ENCODE peak calls at places on chromosomes 6 and 20, in nine cellular contexts. One of them, this sample, is unnamed.

GRCh38 chr6:1993049-1993448 is 252.4 kb downstream of the GMDS start:
- DNase-seq in GM23338: no peak
- DNase-seq in CD8-positive, alpha-beta T cell: no peak
- DNase-seq in Peyer's patch: no peak
- DNase-seq in suprapubic skin: no peak
- DNase-seq in stomach: no peak
- DNase-seq in colonic mucosa: no peak
- DNase-seq in ovary: no peak
- DNase-seq in H1: no peak
- DNase-seq in this sample: no peak

GRCh38 chr20:25504366-25505135 is 80.8 kb downstream of the NINL start:
- DNase-seq in GM23338: no peak
- DNase-seq in CD8-positive, alpha-beta T cell: no peak
- DNase-seq in Peyer's patch: no peak
- DNase-seq in suprapubic skin: peak; percentile 62
- DNase-seq in stomach: no peak
- DNase-seq in colonic mucosa: no peak
- DNase-seq in ovary: no peak
- DNase-seq in H1: no peak
- DNase-seq in this sample: no peak

GRCh38 chr20:47348539-47349142 is 7.9 kb downstream of the ZMYND8 start:
- DNase-seq in GM23338: no peak
- DNase-seq in CD8-positive, alpha-beta T cell: no peak
- DNase-seq in Peyer's patch: no peak
- DNase-seq in suprapubic skin: no peak
- DNase-seq in stomach: no peak
- DNase-seq in colonic mucosa: no peak
- DNase-seq in ovary: no peak
- DNase-seq in H1: no peak
- DNase-seq in this sample: no peak

GRCh38 chr6:129209355-129209754 is 326.4 kb downstream of the LAMA2 start:
- DNase-seq in GM23338: no peak
- DNase-seq in CD8-positive, alpha-beta T cell: no peak
- DNase-seq in Peyer's patch: no peak
- DNase-seq in suprapubic skin: no peak
- DNase-seq in stomach: no peak
- DNase-seq in colonic mucosa: no peak
- DNase-seq in ovary: no peak
- DNase-seq in H1: no peak
- DNase-seq in this sample: no peak

GRCh38 chr20:2596673-2597279 is 55.7 kb upstream of the NOP56 start:
- DNase-seq in GM23338: peak; percentile 7
- DNase-seq in CD8-positive, alpha-beta T cell: no peak
- DNase-seq in Peyer's patch: no peak
- DNase-seq in suprapubic skin: no peak
- DNase-seq in stomach: no peak
- DNase-seq in colonic mucosa: no peak
- DNase-seq in ovary: no peak
- DNase-seq in H1: no peak
- DNase-seq in this sample: no peak

GRCh38 chr20:33540427-33540826 is 50.5 kb downstream of the CBFA2T2 start:
- DNase-seq in GM23338: no peak
- DNase-seq in CD8-positive, alpha-beta T cell: no peak
- DNase-seq in Peyer's patch: no peak
- DNase-seq in suprapubic skin: no peak
- DNase-seq in stomach: no peak
- DNase-seq in colonic mucosa: no peak
- DNase-seq in ovary: no peak
- DNase-seq in H1: no peak
- DNase-seq in this sample: no peak

GRCh38 chr6:88629838-88630462 is 333.5 kb downstream of the RNGTT start:
- DNase-seq in GM23338: peak; percentile 81
- DNase-seq in CD8-positive, alpha-beta T cell: no peak
- DNase-seq in Peyer's patch: peak; percentile 32
- DNase-seq in suprapubic skin: no peak
- DNase-seq in stomach: no peak
- DNase-seq in colonic mucosa: no peak
- DNase-seq in ovary: no peak
- DNase-seq in H1: peak; percentile 19
- DNase-seq in this sample: no peak

GRCh38 chr6:3421763-3422456 is 34.9 kb downstream of the SLC22A23 start:
- DNase-seq in GM23338: no peak
- DNase-seq in CD8-positive, alpha-beta T cell: no peak
- DNase-seq in Peyer's patch: no peak
- DNase-seq in suprapubic skin: peak; percentile 20
- DNase-seq in stomach: no peak
- DNase-seq in colonic mucosa: no peak
- DNase-seq in ovary: no peak
- DNase-seq in H1: no peak
- DNase-seq in this sample: no peak

GRCh38 chr20:37415118-37416085 is 69.5 kb downstream of the SRC start:
- DNase-seq in GM23338: no peak
- DNase-seq in CD8-positive, alpha-beta T cell: no peak
- DNase-seq in Peyer's patch: no peak
- DNase-seq in suprapubic skin: no peak
- DNase-seq in stomach: no peak
- DNase-seq in colonic mucosa: no peak
- DNase-seq in ovary: no peak
- DNase-seq in H1: no peak
- DNase-seq in this sample: no peak

GRCh38 chr6:11711644-11711993 is 67.0 kb downstream of the ADTRP start:
- DNase-seq in GM23338: no peak
- DNase-seq in CD8-positive, alpha-beta T cell: peak; percentile 49
- DNase-seq in Peyer's patch: no peak
- DNase-seq in suprapubic skin: no peak
- DNase-seq in stomach: no peak
- DNase-seq in colonic mucosa: no peak
- DNase-seq in ovary: no peak
- DNase-seq in H1: no peak
- DNase-seq in this sample: no peak

GRCh38 chr6:42293579-42293978 is 75.9 kb upstream of the MRPS10 start:
- DNase-seq in GM23338: no peak
- DNase-seq in CD8-positive, alpha-beta T cell: no peak
- DNase-seq in Peyer's patch: no peak
- DNase-seq in suprapubic skin: no peak
- DNase-seq in stomach: no peak
- DNase-seq in colonic mucosa: no peak
- DNase-seq in ovary: no peak
- DNase-seq in H1: no peak
- DNase-seq in this sample: no peak

GRCh38 chr6:154488802-154489437 is 21.6 kb downstream of the CNKSR3 start:
- DNase-seq in GM23338: no peak
- DNase-seq in CD8-positive, alpha-beta T cell: no peak
- DNase-seq in Peyer's patch: no peak
- DNase-seq in suprapubic skin: no peak
- DNase-seq in stomach: no peak
- DNase-seq in colonic mucosa: no peak
- DNase-seq in ovary: no peak
- DNase-seq in H1: no peak
- DNase-seq in this sample: no peak

GRCh38 chr20:1935696-1936366 is 40.6 kb downstream of the SIRPA start:
- DNase-seq in GM23338: no peak
- DNase-seq in CD8-positive, alpha-beta T cell: no peak
- DNase-seq in Peyer's patch: no peak
- DNase-seq in suprapubic skin: no peak
- DNase-seq in stomach: no peak
- DNase-seq in colonic mucosa: peak; percentile 50
- DNase-seq in ovary: peak; percentile 43
- DNase-seq in H1: no peak
- DNase-seq in this sample: no peak

GRCh38 chr6:85436408-85436807 is 13.5 kb upstream of the NT5E start:
- DNase-seq in GM23338: no peak
- DNase-seq in CD8-positive, alpha-beta T cell: no peak
- DNase-seq in Peyer's patch: no peak
- DNase-seq in suprapubic skin: no peak
- DNase-seq in stomach: no peak
- DNase-seq in colonic mucosa: no peak
- DNase-seq in ovary: no peak
- DNase-seq in H1: no peak
- DNase-seq in this sample: no peak

GRCh38 chr6:112909781-112910180 is 562.7 kb downstream of the RFPL4B start:
- DNase-seq in GM23338: no peak
- DNase-seq in CD8-positive, alpha-beta T cell: no peak
- DNase-seq in Peyer's patch: no peak
- DNase-seq in suprapubic skin: no peak
- DNase-seq in stomach: no peak
- DNase-seq in colonic mucosa: no peak
- DNase-seq in ovary: no peak
- DNase-seq in H1: no peak
- DNase-seq in this sample: no peak

GRCh38 chr20:50152394-50153152 is 950 bp downstream of the PEDS1 start:
- DNase-seq in GM23338: peak; percentile 67
- DNase-seq in CD8-positive, alpha-beta T cell: no peak
- DNase-seq in Peyer's patch: no peak
- DNase-seq in suprapubic skin: no peak
- DNase-seq in stomach: no peak
- DNase-seq in colonic mucosa: peak; percentile 59
- DNase-seq in ovary: no peak
- DNase-seq in H1: no peak
- DNase-seq in this sample: no peak

GRCh38 chr6:169162249-169162967 is 91.2 kb downstream of the THBS2 start:
- DNase-seq in GM23338: no peak
- DNase-seq in CD8-positive, alpha-beta T cell: no peak
- DNase-seq in Peyer's patch: no peak
- DNase-seq in suprapubic skin: no peak
- DNase-seq in stomach: peak; percentile 22
- DNase-seq in colonic mucosa: no peak
- DNase-seq in ovary: no peak
- DNase-seq in H1: no peak
- DNase-seq in this sample: no peak

GRCh38 chr20:51687630-51688029 is 80.6 kb downstream of the ATP9A start:
- DNase-seq in GM23338: no peak
- DNase-seq in CD8-positive, alpha-beta T cell: no peak
- DNase-seq in Peyer's patch: no peak
- DNase-seq in suprapubic skin: no peak
- DNase-seq in stomach: no peak
- DNase-seq in colonic mucosa: no peak
- DNase-seq in ovary: no peak
- DNase-seq in H1: no peak
- DNase-seq in this sample: no peak
- H3K27ac ChIP-seq in GM23338: no peak overlapping the region
- H3K27ac ChIP-seq in CD8-positive, alpha-beta T cell: no peak overlapping the region
- H3K27ac ChIP-seq in Peyer's patch: no peak overlapping the region
- H3K27ac ChIP-seq in suprapubic skin: no peak overlapping the region
- H3K27ac ChIP-seq in stomach: no peak overlapping the region
- H3K27ac ChIP-seq in colonic mucosa: no peak overlapping the region
- H3K27ac ChIP-seq in ovary: no peak overlapping the region
- H3K27ac ChIP-seq in H1: no peak overlapping the region
- H3K27ac ChIP-seq in this sample: no peak overlapping the region

DNA sequence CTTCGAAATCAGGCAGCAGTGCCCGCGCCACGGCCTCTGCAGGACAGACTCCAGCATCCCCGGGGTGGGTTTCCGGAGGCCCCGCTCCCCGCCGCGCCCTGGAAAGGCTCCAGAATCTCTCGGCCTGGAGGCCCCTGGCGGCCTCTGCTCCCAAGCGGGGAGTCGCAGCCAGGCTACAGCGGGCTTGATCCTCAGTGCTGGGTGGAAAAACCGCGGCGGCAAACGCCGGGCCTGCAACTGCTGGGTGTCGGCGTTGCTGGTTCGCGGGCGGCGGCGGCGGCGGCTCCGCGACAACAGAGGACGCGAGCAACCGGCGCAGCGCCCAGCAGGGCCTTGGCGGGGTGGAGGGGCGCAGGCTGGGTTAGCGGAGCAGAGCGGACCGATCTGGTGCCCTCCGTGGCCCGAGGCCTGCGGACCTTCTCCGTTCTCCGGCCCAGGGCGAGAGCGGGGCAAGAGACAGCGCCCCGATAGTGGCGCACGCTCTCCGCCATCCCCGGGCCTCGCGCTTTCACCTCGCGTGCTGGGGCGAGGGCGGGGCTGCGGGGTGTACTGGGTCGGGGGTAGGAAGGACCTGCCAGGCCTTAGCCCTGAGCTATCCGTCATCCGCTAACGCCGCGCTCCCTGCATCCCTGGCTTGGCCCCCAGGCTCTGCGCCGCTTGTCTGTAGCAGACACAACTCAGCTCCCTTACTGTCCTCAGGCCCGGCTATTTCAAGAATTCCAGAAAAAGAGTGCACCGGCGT is 3.4 kb upstream of the ZNF292 start:
- DNase-seq in GM23338: peak; percentile 81
- DNase-seq in CD8-positive, alpha-beta T cell: peak; percentile 71
- DNase-seq in Peyer's patch: peak; percentile 82
- DNase-seq in suprapubic skin: peak; percentile 84
- DNase-seq in stomach: peak; percentile 69
- DNase-seq in colonic mucosa: peak; percentile 66
- DNase-seq in ovary: peak; percentile 82
- DNase-seq in H1: no peak
- DNase-seq in this sample: peak; percentile 43
- H3K4me3 ChIP-seq in GM23338: peak overlapping the region; percentile 69
- H3K4me3 ChIP-seq in CD8-positive, alpha-beta T cell: peak overlapping the region; percentile 62
- H3K4me3 ChIP-seq in Peyer's patch: peak overlapping the region; percentile 76
- H3K4me3 ChIP-seq in suprapubic skin: peak overlapping the region; percentile 70
- H3K4me3 ChIP-seq in stomach: peak overlapping the region; percentile 60
- H3K4me3 ChIP-seq in colonic mucosa: peak overlapping the region; percentile 51
- H3K4me3 ChIP-seq in ovary: peak overlapping the region; percentile 73
- H3K4me3 ChIP-seq in H1: peak overlapping the region; percentile 36
- H3K4me3 ChIP-seq in this sample: peak overlapping the region; percentile 49

DNA sequence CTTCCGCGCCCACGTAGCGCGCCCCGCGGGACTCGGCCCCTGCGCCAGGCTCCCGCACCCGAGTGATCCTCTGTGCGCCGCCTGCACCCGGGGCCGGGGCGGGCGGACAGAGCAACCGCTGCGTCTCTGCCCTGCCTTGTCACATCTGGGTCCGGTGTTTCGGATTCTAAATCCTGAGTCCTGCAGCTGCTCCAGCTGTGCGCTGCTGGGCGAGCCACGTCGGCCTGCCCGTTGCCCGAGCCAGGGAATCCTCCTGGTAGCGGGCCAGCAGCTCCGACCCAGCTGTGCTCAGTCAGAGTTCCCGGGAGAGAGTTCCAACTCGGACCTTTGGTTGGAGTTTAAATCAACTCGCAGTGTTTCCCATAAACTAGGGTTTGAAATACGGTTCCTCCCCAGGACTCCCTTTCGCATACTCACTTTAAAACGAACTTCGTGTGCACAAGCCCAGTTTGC is 268 bp upstream of the PDE10A start:
- DNase-seq in GM23338: peak; percentile 70
- DNase-seq in CD8-positive, alpha-beta T cell: no peak
- DNase-seq in Peyer's patch: no peak
- DNase-seq in suprapubic skin: no peak
- DNase-seq in stomach: no peak
- DNase-seq in colonic mucosa: no peak
- DNase-seq in ovary: peak; percentile 63
- DNase-seq in H1: no peak
- DNase-seq in this sample: no peak
- H3K27ac ChIP-seq in GM23338: no peak overlapping the region
- H3K27ac ChIP-seq in CD8-positive, alpha-beta T cell: no peak overlapping the region
- H3K27ac ChIP-seq in Peyer's patch: peak overlapping the region; percentile 49
- H3K27ac ChIP-seq in suprapubic skin: no peak overlapping the region
- H3K27ac ChIP-seq in stomach: peak overlapping the region; percentile 61
- H3K27ac ChIP-seq in colonic mucosa: no peak overlapping the region
- H3K27ac ChIP-seq in ovary: no peak overlapping the region
- H3K27ac ChIP-seq in H1: no peak overlapping the region
- H3K27ac ChIP-seq in this sample: peak overlapping the region; percentile 66

GRCh38 chr6:35804996-35805736 is at the start of gene LHFPL5:
- DNase-seq in GM23338: peak; percentile 89
- DNase-seq in CD8-positive, alpha-beta T cell: peak; percentile 43
- DNase-seq in Peyer's patch: no peak
- DNase-seq in suprapubic skin: no peak
- DNase-seq in stomach: peak; percentile 49
- DNase-seq in colonic mucosa: peak; percentile 32
- DNase-seq in ovary: peak; percentile 47
- DNase-seq in H1: peak; percentile 19
- DNase-seq in this sample: no peak
- H3K4me3 ChIP-seq in GM23338: peak within 1 kb of the TSS; percentile 62
- H3K4me3 ChIP-seq in CD8-positive, alpha-beta T cell: no peak within 1 kb of the TSS
- H3K4me3 ChIP-seq in Peyer's patch: no peak within 1 kb of the TSS
- H3K4me3 ChIP-seq in suprapubic skin: no peak within 1 kb of the TSS
- H3K4me3 ChIP-seq in stomach: peak within 1 kb of the TSS; percentile 27
- H3K4me3 ChIP-seq in colonic mucosa: no peak within 1 kb of the TSS
- H3K4me3 ChIP-seq in ovary: no peak within 1 kb of the TSS
- H3K4me3 ChIP-seq in H1: peak within 1 kb of the TSS; percentile 69
- H3K4me3 ChIP-seq in this sample: peak within 1 kb of the TSS; percentile 7